ENCODE peak calls at places on chromosomes 1 and 21, in five cellular contexts. J is CD8-positive, alpha-beta memory T cell; F is PC-9; B is AG04450; A is tibial artery. O is an unnamed sample.

GRCh38 chr1:201309420-201309819 is 26.1 kb downstream of the PKP1 start:
- DNase-seq in J (no peak), F (peak; percentile 89), B (no peak), A (peak; percentile 57), O (peak; percentile 60)

GRCh38 chr1:167463055-167463454 is 55.3 kb downstream of the CD247 start:
- DNase-seq in J (no peak), F (no peak), B (no peak), A (no peak), O (no peak)

GRCh38 chr1:29396438-29397255 is 160.3 kb downstream of the PTPRU start:
- DNase-seq in J (no peak), F (no peak), B (no peak), A (no peak), O (no peak)

GRCh38 chr1:226027861-226028260 is 28.7 kb upstream of the SDE2 start:
- DNase-seq in J (no peak), F (no peak), B (no peak), A (no peak), O (no peak)

GRCh38 chr1:37606481-37607263 is 10.9 kb upstream of the GNL2 start:
- DNase-seq in J (no peak), F (no peak), B (no peak), A (no peak), O (peak; percentile 60)

GRCh38 chr1:1020000-1020404 is at the start of gene AGRN:
- DNase-seq in J (no peak), F (peak; percentile 57), B (no peak), A (no peak), O (no peak)

GRCh38 chr1:161198206-161198876 is 513 bp downstream of the ADAMTS4 start:
- DNase-seq in J (no peak), F (peak; percentile 76), B (no peak), A (no peak), O (peak; percentile 50)

GRCh38 chr1:67214420-67215174 is 48.3 kb downstream of the IL23R start:
- DNase-seq in J (peak; percentile 18), F (peak; percentile 24), B (no peak), A (no peak), O (peak; percentile 17)

GRCh38 chr21:42524341-42525227 is 10.9 kb downstream of the SLC37A1 start:
- DNase-seq in J (peak; percentile 31), F (no peak), B (no peak), A (peak; percentile 69), O (peak; percentile 71)

GRCh38 chr1:26787381-26787705 is 407 bp upstream of the PIGV start:
- DNase-seq in J (peak; percentile 61), F (no peak), B (no peak), A (no peak), O (no peak)

GRCh38 chr1:89802036-89802435 is 18.8 kb upstream of the LRRC8D start:
- DNase-seq in J (no peak), F (no peak), B (no peak), A (no peak), O (no peak)

GRCh38 chr1:33393524-33393923 is 37.4 kb downstream of the PHC2 start:
- DNase-seq in J (no peak), F (no peak), B (no peak), A (no peak), O (no peak)

GRCh38 chr1:170634293-170634692 is 29.6 kb upstream of the PRRX1 start:
- DNase-seq in J (no peak), F (no peak), B (peak; percentile 61), A (no peak), O (no peak)

GRCh38 chr1:224503161-224504118 is 68.8 kb upstream of the WDR26 start:
- DNase-seq in J (no peak), F (peak; percentile 94), B (peak; percentile 52), A (peak; percentile 93), O (peak; percentile 62)

GRCh38 chr1:147560756-147561472 is 19.6 kb downstream of the BCL9 start:
- DNase-seq in J (no peak), F (no peak), B (no peak), A (no peak), O (no peak)

GRCh38 chr1:60145746-60146145 is 72.2 kb upstream of the C1orf87 start:
- DNase-seq in J (no peak), F (no peak), B (no peak), A (no peak), O (no peak)

GRCh38 chr1:119982006-119982405 is 85.7 kb upstream of the ADAM30 start:
- DNase-seq in J (no peak), F (no peak), B (no peak), A (no peak), O (peak; percentile 84)

GRCh38 chr1:203133969-203134725 is 6.6 kb downstream of the ADORA1 start:
- DNase-seq in J (no peak), F (peak; percentile 34), B (no peak), A (no peak), O (peak; percentile 66)

GRCh38 chr1:184627012-184627351 is 127.7 kb downstream of the EDEM3 start:
- DNase-seq in J (no peak), F (no peak), B (no peak), A (no peak), O (no peak)

GRCh38 chr1:230394134-230394533 is 32.0 kb downstream of the PGBD5 start:
- DNase-seq in J (no peak), F (no peak), B (no peak), A (no peak), O (no peak)

GRCh38 chr1:100552922-100553321 is 15.0 kb downstream of the GPR88 start:
- DNase-seq in J (no peak), F (no peak), B (no peak), A (no peak), O (no peak)

GRCh38 chr1:100557606-100557953 is 19.6 kb downstream of the GPR88 start:
- DNase-seq in J (no peak), F (no peak), B (no peak), A (no peak), O (no peak)

GRCh38 chr1:100552031-100552430 is 14.1 kb downstream of the GPR88 start:
- DNase-seq in J (no peak), F (no peak), B (no peak), A (no peak), O (no peak)

GRCh38 chr1:100556181-100556580 is 18.2 kb downstream of the GPR88 start:
- DNase-seq in J (no peak), F (no peak), B (no peak), A (no peak), O (no peak)

GRCh38 chr1:100556925-100557605 is 19.1 kb downstream of the GPR88 start:
- DNase-seq in J (no peak), F (no peak), B (no peak), A (no peak), O (no peak)
- H3K9me3 ChIP-seq in J (no peaks in the 10 kb centered on the region), F (peaks cover 18% of the 10 kb centered on the region), B (no peaks in the 10 kb centered on the region), A (peaks cover 2% of the 10 kb centered on the region), O (peaks cover 15% of the 10 kb centered on the region)

DNA sequence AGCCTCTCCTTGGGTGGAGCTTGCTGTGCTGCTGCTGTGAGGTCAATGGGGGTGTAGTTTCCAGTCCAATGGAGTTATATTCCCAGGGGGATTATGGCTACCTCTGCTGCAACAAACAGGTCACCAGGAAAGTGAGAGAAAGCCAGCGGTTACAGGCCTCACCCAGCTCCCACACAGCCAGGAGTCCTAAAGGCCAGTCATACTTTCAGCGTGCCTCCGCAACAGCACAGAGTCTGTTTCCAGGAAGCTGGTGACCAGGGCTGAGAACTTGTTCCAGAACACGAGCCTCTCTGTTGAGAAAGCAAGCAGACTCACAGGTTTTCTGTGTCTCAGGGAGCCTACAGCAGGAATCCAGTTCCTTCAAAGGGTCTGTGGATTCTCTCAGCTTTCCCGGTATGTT is 17.3 kb upstream of the OR2M5 start:
- DNase-seq in J (no peak), F (no peak), B (no peak), A (no peak), O (no peak)
- H3K9me3 ChIP-seq in J (no peaks in the 10 kb centered on the region), F (no peaks in the 10 kb centered on the region), B (peaks cover 26% of the 10 kb centered on the region), A (no peaks in the 10 kb centered on the region), O (no peaks in the 10 kb centered on the region)

GRCh38 chr21:38223893-38224540 is 32.8 kb upstream of the KCNJ15 start:
- DNase-seq in J (no peak), F (no peak), B (no peak), A (no peak), O (no peak)
- H3K9me3 ChIP-seq in J (peaks cover 21% of the 10 kb centered on the region), F (no peaks in the 10 kb centered on the region), B (peaks cover 40% of the 10 kb centered on the region), A (no peaks in the 10 kb centered on the region), O (peaks cover 17% of the 10 kb centered on the region)

DNA sequence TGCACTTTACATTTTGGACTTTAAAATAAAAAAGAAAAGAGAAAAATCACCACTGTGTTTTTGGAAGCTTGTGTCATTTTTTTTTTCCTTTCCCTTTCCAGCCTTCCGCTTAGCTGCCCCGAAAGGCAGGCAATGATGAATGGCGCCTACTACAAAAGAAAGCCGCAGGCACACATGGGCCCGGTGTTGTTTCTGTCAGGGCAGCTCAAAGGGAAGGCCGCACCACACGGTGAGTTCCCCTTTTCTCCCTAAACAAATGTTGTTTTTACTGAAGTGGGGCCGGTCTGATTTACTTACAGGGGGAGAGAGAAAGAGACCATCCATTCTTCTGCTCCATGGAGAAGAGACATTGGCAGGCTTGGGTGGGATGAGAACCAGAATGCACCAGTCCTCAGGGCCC is 91.2 kb upstream of the PLXNA2 start:
- DNase-seq in J (no peak), F (no peak), B (no peak), A (no peak), O (no peak)
- H3K9me3 ChIP-seq in J (no peaks in the 10 kb centered on the region), F (no peaks in the 10 kb centered on the region), B (no peaks in the 10 kb centered on the region), A (no peaks in the 10 kb centered on the region), O (no peaks in the 10 kb centered on the region)

O was measured in uterus.